ENCODE peak calls at places on chromosomes 12 and 14, in five cellular contexts. One of them, this sample, is unnamed.

GRCh38 chr12:24278832-24279231 is 329.4 kb upstream of the SOX5 start:
- DNase-seq in heart right ventricle: no peak
- DNase-seq in GM23248: peak
- DNase-seq in kidney epithelial cell: no peak
- DNase-seq in cardiac muscle cell: no peak
- DNase-seq in this sample: no peak

GRCh38 chr14:83765200-83765599 is 1764.7 kb upstream of the FLRT2 start:
- DNase-seq in cardiac muscle cell: no peak
- DNase-seq in kidney epithelial cell: no peak
- DNase-seq in GM23248: no peak
- DNase-seq in heart right ventricle: no peak
- DNase-seq in this sample: no peak

GRCh38 chr14:104429291-104429861 is 150.2 kb upstream of the C14orf180 start:
- DNase-seq in GM23248: no peak
- DNase-seq in heart right ventricle: peak
- DNase-seq in cardiac muscle cell: no peak
- DNase-seq in kidney epithelial cell: no peak
- DNase-seq in this sample: no peak

GRCh38 chr14:103056322-103057027 is 874 bp downstream of the CDC42BPB start:
- DNase-seq in cardiac muscle cell: peak
- DNase-seq in heart right ventricle: peak
- DNase-seq in GM23248: peak
- DNase-seq in kidney epithelial cell: no peak
- DNase-seq in this sample: peak

GRCh38 chr12:28700161-28700560 is 448.9 kb upstream of the FAR2 start:
- DNase-seq in kidney epithelial cell: no peak
- DNase-seq in cardiac muscle cell: no peak
- DNase-seq in GM23248: no peak
- DNase-seq in heart right ventricle: no peak
- DNase-seq in this sample: no peak

GRCh38 chr12:67344979-67345710 is 76.0 kb downstream of the CAND1 start:
- DNase-seq in kidney epithelial cell: no peak
- DNase-seq in cardiac muscle cell: no peak
- DNase-seq in GM23248: no peak
- DNase-seq in heart right ventricle: no peak
- DNase-seq in this sample: peak

GRCh38 chr14:32366995-32367394 is 37.9 kb downstream of the AKAP6 start:
- DNase-seq in GM23248: peak
- DNase-seq in cardiac muscle cell: no peak
- DNase-seq in heart right ventricle: no peak
- DNase-seq in kidney epithelial cell: no peak
- DNase-seq in this sample: no peak

GRCh38 chr12:55906056-55906455 is 21.6 kb downstream of the PYM1 start:
- DNase-seq in GM23248: peak
- DNase-seq in cardiac muscle cell: no peak
- DNase-seq in heart right ventricle: no peak
- DNase-seq in kidney epithelial cell: no peak
- DNase-seq in this sample: peak

GRCh38 chr12:24488091-24488596 is 460.8 kb downstream of the BCAT1 start:
- DNase-seq in heart right ventricle: no peak
- DNase-seq in GM23248: no peak
- DNase-seq in kidney epithelial cell: no peak
- DNase-seq in cardiac muscle cell: no peak
- DNase-seq in this sample: peak

GRCh38 chr14:53055003-53055402 is 98.1 kb downstream of the DDHD1 start:
- DNase-seq in cardiac muscle cell: peak
- DNase-seq in GM23248: peak
- DNase-seq in kidney epithelial cell: no peak
- DNase-seq in heart right ventricle: no peak
- DNase-seq in this sample: peak

GRCh38 chr14:75044322-75044721 is 6.9 kb downstream of the MLH3 start:
- DNase-seq in kidney epithelial cell: no peak
- DNase-seq in cardiac muscle cell: no peak
- DNase-seq in heart right ventricle: no peak
- DNase-seq in GM23248: peak
- DNase-seq in this sample: peak

GRCh38 chr12:42014972-42015371 is 129.7 kb downstream of the GXYLT1 start:
- DNase-seq in heart right ventricle: no peak
- DNase-seq in kidney epithelial cell: no peak
- DNase-seq in GM23248: no peak
- DNase-seq in cardiac muscle cell: no peak
- DNase-seq in this sample: no peak

GRCh38 chr12:66217342-66217929 is 28.4 kb downstream of the IRAK3 start:
- DNase-seq in cardiac muscle cell: no peak
- DNase-seq in heart right ventricle: no peak
- DNase-seq in kidney epithelial cell: no peak
- DNase-seq in GM23248: no peak
- DNase-seq in this sample: no peak

GRCh38 chr14:101224356-101225115 is 321.0 kb upstream of the RTL1 start:
- DNase-seq in cardiac muscle cell: no peak
- DNase-seq in kidney epithelial cell: no peak
- DNase-seq in heart right ventricle: no peak
- DNase-seq in GM23248: no peak
- DNase-seq in this sample: no peak

GRCh38 chr14:105933238-105933637 is 406.9 kb downstream of the TMEM121 start:
- DNase-seq in cardiac muscle cell: no peak
- DNase-seq in kidney epithelial cell: no peak
- DNase-seq in heart right ventricle: no peak
- DNase-seq in GM23248: no peak
- DNase-seq in this sample: no peak

GRCh38 chr14:52351561-52352491 is 37.7 kb downstream of the PTGER2 start:
- DNase-seq in kidney epithelial cell: no peak
- DNase-seq in heart right ventricle: no peak
- DNase-seq in GM23248: peak
- DNase-seq in cardiac muscle cell: no peak
- DNase-seq in this sample: no peak

GRCh38 chr12:78787576-78787975 is 77.0 kb upstream of the SYT1 start:
- DNase-seq in kidney epithelial cell: no peak
- DNase-seq in heart right ventricle: no peak
- DNase-seq in cardiac muscle cell: no peak
- DNase-seq in GM23248: peak
- DNase-seq in this sample: no peak

GRCh38 chr14:74609721-74610120 is 2.3 kb downstream of the LTBP2 start:
- DNase-seq in cardiac muscle cell: no peak
- DNase-seq in kidney epithelial cell: no peak
- DNase-seq in heart right ventricle: no peak
- DNase-seq in GM23248: peak
- DNase-seq in this sample: peak

GRCh38 chr12:27305673-27306504 is 26.7 kb upstream of the BMAL2 start:
- DNase-seq in cardiac muscle cell: peak
- DNase-seq in kidney epithelial cell: no peak
- DNase-seq in GM23248: peak
- DNase-seq in heart right ventricle: no peak
- DNase-seq in this sample: peak

GRCh38 chr12:46383654-46384450 is 11.3 kb upstream of the SLC38A2 start:
- DNase-seq in cardiac muscle cell: peak
- DNase-seq in GM23248: peak
- DNase-seq in kidney epithelial cell: no peak
- DNase-seq in heart right ventricle: peak
- DNase-seq in this sample: peak

GRCh38 chr14:104426771-104427125 is 152.8 kb upstream of the C14orf180 start:
- DNase-seq in heart right ventricle: no peak
- DNase-seq in kidney epithelial cell: no peak
- DNase-seq in cardiac muscle cell: no peak
- DNase-seq in GM23248: no peak
- DNase-seq in this sample: no peak

GRCh38 chr14:78835909-78836308 is 665.7 kb downstream of the NRXN3 start:
- DNase-seq in cardiac muscle cell: no peak
- DNase-seq in heart right ventricle: no peak
- DNase-seq in kidney epithelial cell: no peak
- DNase-seq in GM23248: no peak
- DNase-seq in this sample: no peak

GRCh38 chr12:113214938-113215400 is 6.3 kb upstream of the TPCN1 start:
- DNase-seq in kidney epithelial cell: peak
- DNase-seq in heart right ventricle: no peak
- DNase-seq in cardiac muscle cell: no peak
- DNase-seq in GM23248: peak
- DNase-seq in this sample: peak

GRCh38 chr14:105475916-105476845 is 1.6 kb downstream of the CRIP2 start:
- DNase-seq in kidney epithelial cell: no peak
- DNase-seq in heart right ventricle: peak
- DNase-seq in cardiac muscle cell: no peak
- DNase-seq in GM23248: peak
- DNase-seq in this sample: peak

GRCh38 chr14:54475911-54476310 is 12.9 kb downstream of the GMFB start:
- DNase-seq in cardiac muscle cell: no peak
- DNase-seq in kidney epithelial cell: no peak
- DNase-seq in GM23248: no peak
- DNase-seq in heart right ventricle: no peak
- DNase-seq in this sample: no peak

DNA sequence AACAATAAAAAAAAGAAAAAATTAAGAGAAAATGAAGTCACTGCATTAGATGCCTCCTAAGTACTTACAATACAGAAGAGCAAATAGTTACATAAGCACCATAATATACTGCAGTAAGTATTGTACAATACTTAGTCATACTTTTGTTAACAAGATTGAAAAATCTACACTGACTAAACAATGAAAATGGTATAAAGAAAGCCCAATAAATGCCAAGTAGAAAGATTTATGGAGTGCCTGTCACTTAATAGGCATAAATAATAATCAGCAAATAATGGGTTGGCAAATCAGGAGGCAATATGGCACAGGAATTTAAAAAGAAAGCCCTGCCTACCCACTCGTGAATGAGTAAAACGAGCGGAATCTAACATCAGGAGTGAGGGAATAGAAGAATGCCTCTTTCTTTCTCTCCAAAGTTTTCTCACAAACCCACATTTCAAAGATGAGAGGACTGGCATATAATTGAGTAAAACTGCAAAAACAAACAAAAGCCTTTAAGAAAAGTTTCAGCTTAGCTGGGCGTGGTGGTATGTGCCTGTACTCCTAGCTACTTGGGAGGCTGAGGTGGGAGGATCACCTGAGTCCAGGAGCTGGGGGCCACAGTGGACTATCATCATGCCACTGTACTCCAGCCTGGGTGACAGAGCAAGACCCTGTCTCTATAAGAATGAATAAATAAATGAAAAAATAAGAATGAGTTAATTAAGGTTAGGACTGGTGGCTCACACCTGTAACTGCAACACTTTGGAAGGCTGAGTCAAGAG is 36.1 kb downstream of the CRY1 start:
- DNase-seq in GM23248: peak
- DNase-seq in kidney epithelial cell: no peak
- DNase-seq in heart right ventricle: no peak
- DNase-seq in cardiac muscle cell: no peak
- DNase-seq in this sample: peak
- H3K4me3 ChIP-seq in GM23248: peak
- H3K4me3 ChIP-seq in kidney epithelial cell: no peak
- H3K4me3 ChIP-seq in heart right ventricle: no peak
- H3K4me3 ChIP-seq in cardiac muscle cell: no peak
- H3K4me3 ChIP-seq in this sample: no peak

GRCh38 chr12:120225852-120226640 is 25.1 kb upstream of the RPLP0 start:
- DNase-seq in cardiac muscle cell: no peak
- DNase-seq in heart right ventricle: no peak
- DNase-seq in kidney epithelial cell: no peak
- DNase-seq in GM23248: no peak
- DNase-seq in this sample: peak

GRCh38 chr12:120223458-120224303 is 22.8 kb upstream of the RPLP0 start:
- DNase-seq in heart right ventricle: no peak
- DNase-seq in cardiac muscle cell: no peak
- DNase-seq in GM23248: peak
- DNase-seq in kidney epithelial cell: no peak
- DNase-seq in this sample: peak

GRCh38 chr12:120222288-120222832 is 21.4 kb upstream of the RPLP0 start:
- DNase-seq in heart right ventricle: no peak
- DNase-seq in GM23248: no peak
- DNase-seq in kidney epithelial cell: no peak
- DNase-seq in cardiac muscle cell: no peak
- DNase-seq in this sample: no peak

GRCh38 chr12:120225200-120225558 is 24.3 kb upstream of the RPLP0 start:
- DNase-seq in heart right ventricle: no peak
- DNase-seq in GM23248: no peak
- DNase-seq in kidney epithelial cell: no peak
- DNase-seq in cardiac muscle cell: no peak
- DNase-seq in this sample: no peak

GRCh38 chr12:120224304-120225199 is 23.6 kb upstream of the RPLP0 start:
- DNase-seq in heart right ventricle: peak
- DNase-seq in GM23248: peak
- DNase-seq in cardiac muscle cell: no peak
- DNase-seq in kidney epithelial cell: no peak
- DNase-seq in this sample: peak
- H3K4me3 ChIP-seq in heart right ventricle: peak
- H3K4me3 ChIP-seq in GM23248: no peak
- H3K4me3 ChIP-seq in cardiac muscle cell: no peak
- H3K4me3 ChIP-seq in kidney epithelial cell: no peak
- H3K4me3 ChIP-seq in this sample: peak

GRCh38 chr12:71191509-71192196 is 33.9 kb upstream of the TSPAN8 start:
- DNase-seq in kidney epithelial cell: no peak
- DNase-seq in heart right ventricle: no peak
- DNase-seq in GM23248: no peak
- DNase-seq in cardiac muscle cell: no peak
- DNase-seq in this sample: no peak
- H3K4me3 ChIP-seq in kidney epithelial cell: no peak
- H3K4me3 ChIP-seq in heart right ventricle: no peak
- H3K4me3 ChIP-seq in GM23248: no peak
- H3K4me3 ChIP-seq in cardiac muscle cell: no peak
- H3K4me3 ChIP-seq in this sample: no peak

GRCh38 chr14:64569108-64570045 is 19.6 kb downstream of the PPP1R36 start:
- DNase-seq in kidney epithelial cell: peak
- DNase-seq in cardiac muscle cell: no peak
- DNase-seq in heart right ventricle: peak
- DNase-seq in GM23248: peak
- DNase-seq in this sample: peak
- H3K4me3 ChIP-seq in kidney epithelial cell: no peak
- H3K4me3 ChIP-seq in cardiac muscle cell: no peak
- H3K4me3 ChIP-seq in heart right ventricle: no peak
- H3K4me3 ChIP-seq in GM23248: peak
- H3K4me3 ChIP-seq in this sample: no peak

GRCh38 chr14:20306079-20306423 is 300 bp upstream of the TTC5 start:
- DNase-seq in heart right ventricle: no peak
- DNase-seq in kidney epithelial cell: no peak
- DNase-seq in cardiac muscle cell: no peak
- DNase-seq in GM23248: no peak
- DNase-seq in this sample: no peak
- H3K4me3 ChIP-seq in heart right ventricle: peak
- H3K4me3 ChIP-seq in kidney epithelial cell: peak
- H3K4me3 ChIP-seq in cardiac muscle cell: peak
- H3K4me3 ChIP-seq in GM23248: peak
- H3K4me3 ChIP-seq in this sample: no peak

DNA sequence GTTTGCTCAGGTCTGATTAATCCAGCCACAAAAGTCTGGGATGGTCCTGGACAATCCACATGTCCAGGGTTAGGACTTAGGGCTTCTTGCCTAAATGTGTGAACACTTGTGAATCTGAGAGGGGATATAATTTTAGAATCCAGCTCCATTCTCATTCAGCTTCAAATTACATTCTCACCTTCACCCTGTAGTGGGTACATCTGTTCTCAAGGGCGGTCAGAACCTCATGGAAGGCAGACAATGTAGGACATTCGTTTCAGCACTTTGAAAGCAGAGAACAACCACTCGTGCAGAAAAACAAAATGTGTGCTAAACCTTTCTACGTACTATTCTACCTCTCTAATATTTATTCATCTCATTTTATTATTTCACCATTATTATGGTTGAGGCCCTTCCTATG is 1.2 kb downstream of the TMEM229B start:
- DNase-seq in heart right ventricle: no peak
- DNase-seq in cardiac muscle cell: no peak
- DNase-seq in kidney epithelial cell: no peak
- DNase-seq in GM23248: no peak
- DNase-seq in this sample: no peak
- H3K4me3 ChIP-seq in heart right ventricle: no peak
- H3K4me3 ChIP-seq in cardiac muscle cell: no peak
- H3K4me3 ChIP-seq in kidney epithelial cell: no peak
- H3K4me3 ChIP-seq in GM23248: no peak
- H3K4me3 ChIP-seq in this sample: no peak